ENCODE peak calls at places on chromosomes 4 and X, in five cellular contexts. C is osteoblast, O is heart left ventricle, A is fibroblast of lung, U is esophagus squamous epithelium. M is an unnamed sample. For H3K27me3 and H3K4me1, the result is how much of the 10 kb centered on the place peaks cover.

GRCh38 chr4:165332502-165332901 is 5.0 kb downstream of the MSMO1 start:
- DNase-seq in C (no peak), O (no peak), A (no peak), U (no peak), M (no peak)

GRCh38 chr4:7971881-7972500 is 32.3 kb upstream of the AFAP1 start:
- DNase-seq in C (peak), O (no peak), A (no peak), U (no peak), M (peak)

GRCh38 chrX:154040307-154040756 is 20.6 kb upstream of the IRAK1 start:
- DNase-seq in C (no peak), O (no peak), A (peak), U (no peak), M (no peak)

GRCh38 chrX:80792205-80792604 is 17.5 kb downstream of the BRWD3 start:
- DNase-seq in C (no peak), O (no peak), A (peak), U (no peak), M (no peak)

GRCh38 chrX:16577483-16578029 is 72.4 kb upstream of the S100G start:
- DNase-seq in C (no peak), O (no peak), A (no peak), U (no peak), M (no peak)

GRCh38 chr4:176563591-176563990 is 229.1 kb downstream of the VEGFC start:
- DNase-seq in C (no peak), O (no peak), A (peak), U (no peak), M (no peak)

GRCh38 chrX:65196758-65197371 is 220.6 kb upstream of the ZC4H2 start:
- DNase-seq in C (no peak), O (peak), A (no peak), U (no peak), M (no peak)

GRCh38 chr4:148052448-148052847 is 320.6 kb downstream of the ARHGAP10 start:
- DNase-seq in C (no peak), O (no peak), A (peak), U (no peak), M (no peak)

GRCh38 chrX:129979207-129979920 is 3.1 kb upstream of the BCORL1 start:
- DNase-seq in C (no peak), O (peak), A (no peak), U (no peak), M (no peak)

GRCh38 chr4:100738388-100739165 is 220.8 kb upstream of the EMCN start:
- DNase-seq in C (no peak), O (no peak), A (peak), U (no peak), M (no peak)

GRCh38 chr4:100348472-100348871 is 158.2 kb upstream of the DDIT4L start:
- DNase-seq in C (no peak), O (no peak), A (peak), U (no peak), M (no peak)

GRCh38 chr4:110164251-110164650 is 34.2 kb downstream of the ELOVL6 start:
- DNase-seq in C (peak), O (no peak), A (peak), U (no peak), M (no peak)

GRCh38 chr4:76058888-76059426 is 15.6 kb upstream of the ART3 start:
- DNase-seq in C (no peak), O (no peak), A (no peak), U (no peak), M (no peak)

GRCh38 chr4:78656968-78657445 is 105.4 kb downstream of the ANXA3 start:
- DNase-seq in C (no peak), O (peak), A (no peak), U (no peak), M (no peak)

GRCh38 chrX:68691921-68692320 is 44.5 kb downstream of the STARD8 start:
- DNase-seq in C (peak), O (peak), A (no peak), U (no peak), M (no peak)

GRCh38 chrX:149487292-149487691 is 17.8 kb downstream of the IDS start:
- DNase-seq in C (peak), O (no peak), A (no peak), U (no peak), M (no peak)

GRCh38 chrX:18828832-18829404 is 121.5 kb downstream of the PPEF1 start:
- DNase-seq in C (no peak), O (no peak), A (peak), U (no peak), M (no peak)

GRCh38 chr4:185020863-185021761 is 2.8 kb downstream of the HELT start:
- DNase-seq in C (no peak), O (no peak), A (no peak), U (no peak), M (no peak)
- H3K27me3 ChIP-seq in C (half or more), O (half or more), A (under half), U (under half), M (under half)

GRCh38 chr4:118825799-118826198 is 10.1 kb downstream of the SEC24D start:
- DNase-seq in C (no peak), O (no peak), A (no peak), U (no peak), M (no peak)

GRCh38 chr4:118829107-118829506 is 6.8 kb downstream of the SEC24D start:
- DNase-seq in C (no peak), O (no peak), A (no peak), U (no peak), M (no peak)

GRCh38 chr4:118823471-118823870 is 12.5 kb downstream of the SEC24D start:
- DNase-seq in C (no peak), O (no peak), A (no peak), U (no peak), M (no peak)

GRCh38 chr4:118824141-118824540 is 11.8 kb downstream of the SEC24D start:
- DNase-seq in C (no peak), O (no peak), A (no peak), U (no peak), M (no peak)

DNA sequence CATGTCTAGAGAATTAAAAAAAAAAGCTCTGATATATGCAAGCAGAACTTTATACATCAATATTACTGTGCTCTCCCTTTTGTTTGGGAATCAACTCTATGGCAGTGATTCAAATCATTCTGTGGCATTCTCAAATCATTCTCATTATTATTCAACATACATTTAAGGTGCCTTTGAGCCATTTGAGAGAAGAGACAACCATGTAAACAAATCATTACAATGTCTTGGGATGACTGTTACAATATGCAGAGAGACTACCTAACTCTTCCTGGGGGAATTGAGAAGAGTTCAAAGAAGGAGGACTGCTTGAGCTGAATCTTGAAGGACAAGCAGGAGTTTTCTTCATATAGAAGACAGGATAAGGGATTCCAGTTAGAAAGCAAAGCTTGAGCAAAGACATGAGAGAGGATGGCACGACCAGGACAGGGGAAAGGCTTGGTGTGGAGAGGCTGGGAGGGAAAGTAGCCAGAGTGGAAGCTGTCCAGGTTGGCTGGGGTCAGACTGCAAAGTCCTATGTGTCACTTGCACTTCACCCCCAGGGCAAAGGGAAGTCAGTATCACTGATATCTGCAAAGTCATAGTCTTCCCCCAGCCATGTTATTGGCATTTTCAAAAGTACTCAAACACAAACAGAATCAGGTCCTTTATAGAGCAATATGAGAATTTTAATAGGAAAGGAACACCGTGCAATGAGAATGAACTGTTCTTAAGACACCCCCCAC is 9.0 kb downstream of the SEC24D start:
- DNase-seq in C (no peak), O (no peak), A (no peak), U (no peak), M (no peak)
- H3K4me1 ChIP-seq in C (half or more), O (half or more), A (under half), U (half or more), M (under half)

GRCh38 chr4:6696611-6697010 is 2.9 kb downstream of the S100P start:
- DNase-seq in C (no peak), O (no peak), A (no peak), U (no peak), M (no peak)
- H3K27ac ChIP-seq in C (no peak), O (peak), A (no peak), U (peak), M (no peak)

GRCh38 chr4:13542577-13543042 is 1.7 kb downstream of the NKX3-2 start:
- DNase-seq in C (peak), O (no peak), A (no peak), U (no peak), M (no peak)
- H3K27me3 ChIP-seq in C (under half), O (half or more), A (half or more), U (half or more), M (under half)

GRCh38 chr4:174926958-174927357 is 8.8 kb downstream of the ADAM29 start:
- DNase-seq in C (no peak), O (no peak), A (no peak), U (no peak), M (no peak)
- H3K4me1 ChIP-seq in C (under half), O (under half), A (under half), U (under half), M (under half)

GRCh38 chr4:118753685-118754084 is 68.5 kb downstream of the METTL14 start:
- DNase-seq in C (no peak), O (no peak), A (no peak), U (no peak), M (no peak)
- H3K27ac ChIP-seq in C (peak), O (peak), A (no peak), U (peak), M (no peak)

GRCh38 chr4:70399319-70399718 is 1.6 kb downstream of the OPRPN start:
- DNase-seq in C (no peak), O (no peak), A (no peak), U (no peak), M (no peak)
- H3K27me3 ChIP-seq in C (under half), O (under half), A (under half), U (under half), M (under half)

DNA sequence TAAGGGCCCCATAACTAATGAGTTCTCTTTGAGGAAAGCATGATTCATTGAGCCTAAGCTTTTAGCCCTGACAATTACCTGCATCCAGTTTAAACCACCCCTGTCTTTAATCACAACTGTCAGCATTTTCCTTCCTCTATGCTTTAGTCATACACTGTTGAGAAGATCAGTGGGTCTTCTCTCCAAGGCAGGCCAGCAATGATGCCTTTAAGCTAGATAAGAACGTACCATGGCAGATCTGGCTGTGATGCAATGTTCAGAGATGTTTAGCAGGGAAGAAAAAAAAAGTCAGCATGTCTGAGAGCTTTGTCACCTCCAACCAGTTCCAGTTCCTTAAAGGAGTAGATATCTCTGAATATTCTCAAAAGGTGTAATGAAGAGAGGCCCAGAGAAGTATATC is 179.8 kb upstream of the RASGEF1B start:
- DNase-seq in C (no peak), O (no peak), A (no peak), U (no peak), M (no peak)
- H3K4me1 ChIP-seq in C (under half), O (under half), A (under half), U (under half), M (under half)

GRCh38 chr4:48938831-48939230 is 32.3 kb upstream of the OCIAD2 start:
- DNase-seq in C (no peak), O (no peak), A (no peak), U (no peak), M (no peak)

GRCh38 chr4:48937033-48937432 is 30.5 kb upstream of the OCIAD2 start:
- DNase-seq in C (no peak), O (no peak), A (no peak), U (no peak), M (no peak)

GRCh38 chr4:48943387-48943786 is 36.8 kb upstream of the OCIAD2 start:
- DNase-seq in C (no peak), O (no peak), A (no peak), U (no peak), M (no peak)

GRCh38 chr4:48944252-48944651 is 37.7 kb upstream of the OCIAD2 start:
- DNase-seq in C (peak), O (no peak), A (no peak), U (no peak), M (no peak)

GRCh38 chr4:48939785-48940184 is 33.2 kb upstream of the OCIAD2 start:
- DNase-seq in C (peak), O (no peak), A (peak), U (no peak), M (no peak)
- H3K27ac ChIP-seq in C (no peak), O (no peak), A (no peak), U (no peak), M (no peak)

DNA sequence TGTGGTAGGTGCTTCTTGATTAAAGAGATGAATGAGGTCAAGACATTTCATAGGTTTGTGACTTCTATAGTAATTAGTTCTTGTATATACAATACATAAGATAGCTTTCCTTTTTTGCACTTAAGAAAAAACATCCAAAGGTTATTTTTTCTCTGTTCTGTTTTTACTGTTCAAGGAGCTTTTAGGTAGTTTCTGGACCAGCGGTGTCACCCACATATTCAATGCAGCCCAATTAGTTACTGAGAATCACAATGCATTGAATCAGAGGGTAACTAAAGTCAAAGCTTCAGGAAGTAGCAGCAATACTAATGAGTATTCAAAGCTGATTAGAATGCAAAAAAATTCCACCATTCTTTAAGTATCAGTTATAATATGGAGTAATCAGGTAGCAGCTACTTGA is 211.6 kb downstream of the SH2D1A start:
- DNase-seq in C (no peak), O (no peak), A (no peak), U (no peak), M (no peak)
- H3K27me3 ChIP-seq in C (under half), O (under half), A (under half), U (under half), M (under half)